ENCODE peak calls at places on chromosomes 11 and 22, in five cellular contexts. A, H, V, Z and S are unnamed samples.

GRCh38 chr11:46342237-46342636 is 5.0 kb upstream of the DGKZ start:
- DNase-seq in H (no peak), A (no peak), V (peak), Z (no peak), S (peak)

GRCh38 chr11:58573451-58574104 is 2.1 kb downstream of the LPXN start:
- DNase-seq in A (peak), H (no peak), V (peak), Z (peak), S (peak)

GRCh38 chr11:85810521-85810870 is 445 bp downstream of the SYTL2 start:
- DNase-seq in H (no peak), A (peak), Z (no peak), V (no peak), S (no peak)

GRCh38 chr11:95991101-95991500 is 67.2 kb upstream of the MTMR2 start:
- DNase-seq in A (peak), H (no peak), V (no peak), Z (no peak), S (peak)

GRCh38 chr11:35177370-35177769 is 38.4 kb downstream of the CD44 start:
- DNase-seq in V (peak), A (no peak), H (no peak), Z (no peak), S (no peak)

GRCh38 chr11:17230867-17231851 is 23.4 kb upstream of the PIK3C2A start:
- DNase-seq in H (no peak), Z (no peak), A (no peak), V (peak), S (no peak)

GRCh38 chr11:57315491-57315890 is 9.3 kb downstream of the TNKS1BP1 start:
- DNase-seq in H (no peak), V (no peak), A (no peak), Z (peak), S (peak)

GRCh38 chr11:1841511-1842148 is 2.8 kb downstream of the TNNI2 start:
- DNase-seq in Z (no peak), V (no peak), H (no peak), A (no peak), S (no peak)

GRCh38 chr22:29769723-29770321 is 2.7 kb downstream of the UQCR10 start:
- DNase-seq in A (no peak), H (no peak), Z (no peak), V (no peak), S (no peak)

GRCh38 chr11:130451261-130452019 is 3.0 kb downstream of the ADAMTS15 start:
- DNase-seq in H (no peak), Z (peak), A (peak), V (no peak), S (peak)

GRCh38 chr11:28858076-28858475 is 749.9 kb downstream of the METTL15 start:
- DNase-seq in Z (peak), A (no peak), H (no peak), V (no peak), S (peak)